ENCODE peak calls at places on chromosomes 16 and 17, in five cellular contexts. B is Ammon's horn, R is mesendoderm, J is HEK293T, C is fibroblast of villous mesenchyme. K is an unnamed sample.

GRCh38 chr17:79974786-79975497 is 60.7 kb downstream of the TBC1D16 start:
- DNase-seq in J (no peak), C (no peak), R (peak), B (no peak), K (no peak)

GRCh38 chr17:21119945-21120249 is 6.9 kb upstream of the DHRS7B start:
- DNase-seq in B (no peak), R (no peak), J (no peak), C (no peak), K (no peak)

GRCh38 chr17:19727466-19728113 is 11.2 kb upstream of the SLC47A2 start:
- DNase-seq in B (peak), R (no peak), J (no peak), C (peak), K (peak)

GRCh38 chr17:559699-560378 is 154.8 kb downstream of the VPS53 start:
- DNase-seq in B (no peak), J (no peak), R (no peak), C (peak), K (no peak)

GRCh38 chr16:58299757-58300349 is 5.0 kb upstream of the PRSS54 start:
- DNase-seq in R (peak), B (no peak), J (peak), C (peak), K (no peak)

GRCh38 chr17:29238133-29238850 is 8.4 kb upstream of the CRYBA1 start:
- DNase-seq in B (no peak), C (peak), J (no peak), R (no peak), K (no peak)

GRCh38 chr17:2703606-2704005 is 8.0 kb downstream of the CLUH start:
- DNase-seq in C (no peak), R (no peak), J (no peak), B (no peak), K (no peak)

GRCh38 chr17:7023576-7024401 is 939 bp downstream of the BCL6B start:
- DNase-seq in C (peak), R (peak), B (peak), J (peak), K (peak)

GRCh38 chr16:71421911-71422310 is 19.9 kb downstream of the TLE7 start:
- DNase-seq in C (peak), B (no peak), J (peak), R (peak), K (no peak)

GRCh38 chr16:57982345-57982744 is 11.4 kb upstream of the CNGB1 start:
- DNase-seq in R (no peak), J (no peak), B (no peak), C (no peak), K (no peak)

GRCh38 chr17:48427598-48427997 is 2.4 kb downstream of the SKAP1 start:
- DNase-seq in R (no peak), C (peak), J (no peak), B (no peak), K (peak)